ENCODE peak calls at places on chromosomes 13 and 19, in five cellular contexts. L is stomach, I is gastrocnemius medialis, T is breast epithelium, U is adrenal gland. F is an unnamed sample.

GRCh38 chr13:44857061-44857460 is 132.2 kb downstream of the NUFIP1 start:
- DNase-seq in I (no peak), U (no peak), L (no peak), T (no peak), F (no peak)

GRCh38 chr19:14427461-14427860 is 5.6 kb upstream of the PKN1 start:
- DNase-seq in I (no peak), U (no peak), T (no peak), L (no peak), F (no peak)

GRCh38 chr13:94967183-94968039 is 255.1 kb upstream of the SOX21 start:
- DNase-seq in T (no peak), I (no peak), L (peak), U (no peak), F (no peak)

GRCh38 chr19:41758846-41759245 is 3.5 kb downstream of the CEACAM6 start:
- DNase-seq in L (no peak), U (no peak), I (no peak), T (no peak), F (no peak)

GRCh38 chr13:48448285-48448962 is 35.5 kb upstream of the LPAR6 start:
- DNase-seq in I (no peak), L (no peak), T (no peak), U (no peak), F (no peak)

GRCh38 chr13:46490129-46490528 is 62.8 kb upstream of the LRCH1 start:
- DNase-seq in I (no peak), U (no peak), T (no peak), L (no peak), F (no peak)

GRCh38 chr13:110907951-110908898 is 6.6 kb downstream of the ANKRD10 start:
- DNase-seq in I (no peak), L (peak), U (no peak), T (peak), F (peak)

GRCh38 chr13:92547256-92547655 is 679.4 kb upstream of the GPC6 start:
- DNase-seq in T (no peak), U (no peak), L (no peak), I (no peak), F (no peak)

GRCh38 chr19:7355151-7355845 is 6.6 kb downstream of the ARHGEF18 start:
- DNase-seq in T (no peak), I (no peak), L (no peak), U (peak), F (no peak)

GRCh38 chr13:41614671-41615519 is 157.5 kb downstream of the RGCC start:
- DNase-seq in I (no peak), L (no peak), U (no peak), T (no peak), F (no peak)

GRCh38 chr19:1396019-1396767 is 5.1 kb downstream of the GAMT start:
- DNase-seq in L (no peak), T (no peak), I (no peak), U (no peak), F (peak)
- TF ChIP-seq POLR2A in L (no peak), T (no peak), I (no peak), U (no peak), F (no peak)

GRCh38 chr13:30406779-30407416 is 15.4 kb upstream of the UBE2L5 start:
- DNase-seq in I (no peak), L (no peak), T (no peak), U (no peak), F (no peak)
- TF ChIP-seq POLR2A in I (no peak), L (no peak), T (no peak), U (no peak), F (no peak)

DNA sequence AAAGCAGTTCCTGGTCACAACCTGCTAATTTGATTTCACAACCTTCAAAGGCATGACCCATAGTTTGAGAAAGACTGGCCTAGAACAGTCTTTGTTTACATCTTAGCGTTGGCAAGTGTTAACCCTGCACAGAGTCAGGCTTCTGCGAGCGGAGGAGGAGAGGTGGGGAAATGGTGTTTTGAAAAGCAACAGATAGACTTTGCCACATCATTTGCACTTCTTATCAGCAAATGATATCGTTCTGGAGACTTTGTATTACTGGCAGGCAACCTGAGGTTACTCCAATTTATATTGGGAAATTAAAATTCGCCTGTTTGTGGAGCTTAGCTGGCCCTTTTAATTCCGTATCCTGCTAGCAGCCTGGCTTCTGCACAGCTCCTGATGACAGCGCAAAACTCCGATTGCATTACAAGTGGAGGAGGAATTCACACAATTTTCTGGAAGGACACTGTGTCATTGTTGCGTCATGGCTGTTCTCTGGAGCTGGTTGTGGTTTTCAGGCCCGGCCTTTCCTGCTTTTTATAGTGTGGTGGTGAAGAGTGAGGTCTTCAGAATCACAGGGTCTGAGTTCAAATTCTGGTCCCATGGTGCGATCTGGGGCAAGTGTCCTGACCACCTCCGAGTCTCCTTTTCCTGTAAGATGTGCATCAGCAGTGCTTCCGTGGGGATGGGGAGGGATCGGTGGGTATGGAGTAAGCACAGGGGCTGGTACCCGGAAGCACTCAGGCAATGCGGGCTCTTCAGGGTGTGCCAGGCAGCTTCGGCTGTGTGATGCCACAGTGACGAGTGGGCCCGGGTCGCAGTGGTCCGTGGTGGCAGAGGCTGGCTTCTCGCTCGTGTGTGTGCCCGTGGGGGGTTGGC is 49.1 kb upstream of the EHD2 start:
- DNase-seq in I (peak), T (peak), L (peak), U (peak), F (peak)
- TF ChIP-seq POLR2A in I (peak), T (no peak), L (no peak), U (peak), F (no peak)

GRCh38 chr13:50081899-50082425 is 66.7 kb downstream of the KCNRG start:
- DNase-seq in I (peak), L (peak), T (peak), U (peak), F (peak)
- TF ChIP-seq POLR2A in I (peak), L (no peak), T (no peak), U (peak), F (no peak)

GRCh38 chr19:1270854-1271527 is 1.9 kb downstream of the CIRBP start:
- DNase-seq in T (no peak), L (no peak), I (no peak), U (peak), F (peak)

GRCh38 chr19:1272423-1273262 is 2.7 kb upstream of the FAM174C start:
- DNase-seq in U (peak), T (no peak), L (no peak), I (no peak), F (no peak)

GRCh38 chr19:1273263-1274041 is 1.9 kb upstream of the FAM174C start:
- DNase-seq in U (peak), L (no peak), T (no peak), I (peak), F (no peak)

GRCh38 chr19:1270168-1270853 is 1.2 kb downstream of the CIRBP start:
- DNase-seq in L (no peak), T (no peak), U (no peak), I (peak), F (no peak)

DNA sequence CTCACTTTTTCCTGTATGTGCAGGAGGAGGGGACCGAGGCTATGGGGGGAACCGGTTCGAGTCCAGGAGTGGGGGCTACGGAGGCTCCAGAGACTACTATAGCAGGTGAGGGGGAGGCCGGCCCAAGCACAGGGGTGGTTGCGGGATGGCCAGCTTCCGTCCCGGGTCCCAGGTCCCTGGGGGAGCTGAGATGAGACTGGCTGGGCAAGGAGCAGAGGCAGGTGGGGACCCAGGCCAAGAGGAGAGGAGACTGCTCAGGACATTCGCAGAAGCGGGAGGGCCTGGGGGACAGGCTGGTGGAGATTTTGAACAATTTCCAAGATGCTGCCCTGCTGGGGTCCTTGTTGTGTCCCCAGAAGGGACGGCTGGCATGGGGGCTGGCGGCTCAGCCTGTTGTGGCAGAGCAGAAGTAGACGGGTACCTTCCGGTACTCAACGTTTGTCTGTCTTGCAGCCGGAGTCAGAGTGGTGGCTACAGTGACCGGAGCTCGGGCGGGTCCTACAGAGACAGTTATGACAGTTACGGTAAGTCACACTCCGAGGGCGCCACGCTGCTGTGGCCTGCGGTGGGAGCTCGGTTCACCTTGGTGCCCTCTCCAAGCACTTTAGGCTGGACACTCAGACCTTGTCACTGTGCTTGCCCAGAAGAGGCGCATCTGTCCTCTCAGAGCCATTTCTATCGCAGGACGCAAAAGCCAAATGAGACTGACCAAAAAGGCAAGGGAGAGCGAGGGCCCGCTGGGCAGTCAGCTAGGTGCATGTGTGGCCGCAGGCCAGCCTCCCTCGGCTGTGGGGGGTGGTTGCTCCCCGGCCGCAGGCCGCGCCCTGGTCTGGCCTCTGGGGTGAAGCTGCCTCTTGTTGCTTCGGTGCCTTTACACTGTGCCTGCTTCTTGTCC is 2.6 kb downstream of the CIRBP start:
- DNase-seq in T (no peak), L (no peak), I (no peak), U (peak), F (no peak)
- TF ChIP-seq POLR2A in T (no peak), L (no peak), I (peak), U (no peak), F (no peak)

GRCh38 chr19:1590641-1591397 is 1.8 kb downstream of the MBD3 start:
- DNase-seq in I (no peak), T (no peak), U (no peak), L (no peak), F (no peak)
- TF ChIP-seq POLR2A in I (no peak), T (no peak), U (no peak), L (no peak), F (no peak)

GRCh38 chr13:75482820-75483079 is 781 bp upstream of the TBC1D4 start:
- DNase-seq in I (no peak), L (no peak), T (no peak), U (no peak), F (no peak)

GRCh38 chr13:75481176-75482069 is 546 bp downstream of the TBC1D4 start:
- DNase-seq in L (peak), T (no peak), U (peak), I (peak), F (peak)

GRCh38 chr13:75482070-75482819 is at the start of gene TBC1D4:
- DNase-seq in U (peak), L (peak), I (peak), T (peak), F (peak)

GRCh38 chr13:75479102-75479501 is 2.9 kb downstream of the TBC1D4 start:
- DNase-seq in T (no peak), L (no peak), U (no peak), I (no peak), F (no peak)

GRCh38 chr13:75480691-75481175 is 1.2 kb downstream of the TBC1D4 start:
- DNase-seq in L (peak), T (peak), I (peak), U (peak), F (peak)
- TF ChIP-seq POLR2A in L (no peak), T (no peak), I (peak), U (peak), F (no peak)

F was measured in body of pancreas.